ENCODE peak calls at places on chromosomes 16 and 17, in ten cellular contexts. X is A673; V is CD8-positive, alpha-beta T cell; L is PC-3; E is OCI-LY7; U is thoracic aorta; D is lung; T is GM23338; I is esophagus squamous epithelium; H is PC-9. R is an unnamed sample. For H3K4me1, the result is how much of the 10 kb centered on the place peaks cover.

GRCh38 chr16:9072806-9073341 is 18.6 kb upstream of the HAPSTR1 start:
- DNase-seq in U (no peak), D (no peak), V (no peak), X (no peak), I (no peak), E (peak), L (peak), H (peak), T (no peak), R (no peak)

GRCh38 chr16:35463358-35463757 is 2003.9 kb downstream of the TP53TG3F start:
- DNase-seq in L (no peak), U (no peak), D (no peak), T (no peak), I (no peak), X (no peak), H (no peak), V (no peak), E (no peak), R (no peak)

GRCh38 chr17:73387746-73388577 is 76.2 kb upstream of the CDC42EP4 start:
- DNase-seq in D (no peak), X (peak), H (no peak), T (peak), V (no peak), U (no peak), E (no peak), I (no peak), L (no peak), R (peak)

GRCh38 chr16:54284319-54284930 is 2.2 kb downstream of the IRX3 start:
- DNase-seq in U (no peak), T (peak), E (no peak), D (no peak), V (no peak), X (no peak), L (no peak), H (peak), I (no peak), R (peak)

GRCh38 chr17:82632461-82632860 is 15.8 kb downstream of the WDR45B start:
- DNase-seq in V (no peak), L (no peak), X (no peak), U (no peak), I (no peak), T (no peak), E (no peak), H (no peak), D (no peak), R (peak)

GRCh38 chr16:28313587-28313986 is 21.3 kb downstream of the SBK1 start:
- DNase-seq in T (no peak), V (no peak), X (no peak), H (no peak), I (no peak), L (no peak), E (no peak), U (no peak), D (no peak), R (no peak)

GRCh38 chr17:56206351-56206750 is 53.1 kb downstream of the ANKFN1 start:
- DNase-seq in U (no peak), E (no peak), T (no peak), L (no peak), I (no peak), H (no peak), D (no peak), X (no peak), V (no peak), R (no peak)

GRCh38 chr17:66129759-66130158 is 62.2 kb downstream of the CEP112 start:
- DNase-seq in X (no peak), L (no peak), H (no peak), D (no peak), I (no peak), T (no peak), E (no peak), V (no peak), U (no peak), R (no peak)

GRCh38 chr16:70695351-70696070 is 9.7 kb upstream of the MTSS2 start:
- DNase-seq in E (peak), H (peak), I (no peak), D (peak), L (peak), X (no peak), U (no peak), T (peak), V (peak), R (no peak)

GRCh38 chr17:79617740-79618382 is 7.0 kb upstream of the RBFOX3 start:
- DNase-seq in D (no peak), I (no peak), U (no peak), T (no peak), X (no peak), V (no peak), L (no peak), H (no peak), E (no peak), R (peak)

GRCh38 chr17:4969551-4970231 is 2.1 kb upstream of the SPAG7 start:
- DNase-seq in V (no peak), D (no peak), L (no peak), I (no peak), E (no peak), X (no peak), H (no peak), T (no peak), U (no peak), R (peak)

GRCh38 chr17:17770371-17771059 is 66.3 kb downstream of the SREBF1 start:
- DNase-seq in U (no peak), L (no peak), T (no peak), D (no peak), V (no peak), X (no peak), E (no peak), H (no peak), I (no peak), R (peak)

GRCh38 chr17:30433514-30433913 is 43.7 kb upstream of the GOSR1 start:
- DNase-seq in T (no peak), D (peak), V (no peak), I (no peak), L (peak), X (peak), H (peak), U (no peak), E (no peak), R (no peak)

GRCh38 chr17:14316131-14316854 is 15.4 kb downstream of the HS3ST3B1 start:
- DNase-seq in V (no peak), L (no peak), I (no peak), H (no peak), U (no peak), X (no peak), E (no peak), T (no peak), D (no peak), R (no peak)

GRCh38 chr16:63361032-63361624 is 1324.9 kb upstream of the CDH8 start:
- DNase-seq in V (no peak), I (no peak), U (no peak), L (peak), T (peak), D (no peak), H (no peak), X (peak), E (peak), R (no peak)

GRCh38 chr17:77453613-77454559 is 313.1 kb downstream of the SEC14L1 start:
- DNase-seq in X (no peak), U (no peak), L (no peak), I (no peak), E (peak), H (no peak), D (no peak), V (peak), T (no peak), R (no peak)

GRCh38 chr17:73643012-73643845 is 1.0 kb downstream of the SDK2 start:
- DNase-seq in T (peak), V (no peak), H (no peak), E (no peak), U (no peak), X (peak), I (no peak), D (no peak), L (peak), R (peak)

GRCh38 chr16:22117666-22118065 is 25.3 kb downstream of the VWA3A start:
- DNase-seq in U (no peak), H (no peak), L (peak), T (no peak), V (no peak), X (peak), I (no peak), E (no peak), D (no peak), R (no peak)

GRCh38 chr16:28863929-28864886 is 565 bp downstream of the SH2B1 start:
- DNase-seq in E (no peak), V (peak), H (peak), U (no peak), D (no peak), T (peak), I (no peak), L (no peak), X (no peak), R (no peak)

GRCh38 chr17:2749058-2749783 is at the start of gene CCDC92B:
- DNase-seq in L (no peak), E (no peak), V (no peak), T (peak), D (no peak), I (no peak), X (no peak), U (no peak), H (no peak), R (no peak)

GRCh38 chr16:31869511-31870201 is 4.0 kb upstream of the ZNF267 start:
- DNase-seq in D (peak), U (no peak), H (peak), E (peak), I (no peak), L (peak), V (peak), T (peak), X (peak), R (peak)

GRCh38 chr17:51119415-51120356 is 982 bp downstream of the SPAG9 start:
- DNase-seq in H (peak), D (peak), X (peak), L (peak), T (peak), E (peak), U (no peak), I (no peak), V (peak), R (peak)

GRCh38 chr17:48030531-48030930 is 7.1 kb downstream of the COPZ2 start:
- DNase-seq in E (no peak), T (no peak), D (no peak), V (no peak), H (no peak), X (no peak), U (no peak), I (no peak), L (no peak), R (no peak)

GRCh38 chr17:66357037-66357436 is 54.6 kb downstream of the PRKCA start:
- DNase-seq in L (peak), I (no peak), U (no peak), V (no peak), D (no peak), E (no peak), H (no peak), X (no peak), T (no peak), R (no peak)

GRCh38 chr17:45820052-45820780 is 24.5 kb upstream of the SPPL2C start:
- DNase-seq in I (no peak), V (no peak), H (no peak), U (no peak), X (no peak), L (no peak), E (no peak), D (no peak), T (no peak), R (no peak)

GRCh38 chr16:67663151-67663876 is 2.6 kb downstream of the PARD6A start:
- DNase-seq in E (peak), I (no peak), T (peak), D (no peak), L (no peak), X (peak), H (no peak), U (no peak), V (peak), R (peak)

GRCh38 chr16:75319513-75320401 is 68.3 kb upstream of the BCAR1 start:
- DNase-seq in H (no peak), L (peak), I (no peak), T (no peak), V (no peak), E (peak), D (no peak), U (no peak), X (no peak), R (no peak)

GRCh38 chr17:13756763-13757162 is 155.0 kb upstream of the HS3ST3A1 start:
- DNase-seq in D (no peak), X (no peak), L (no peak), V (no peak), I (no peak), T (no peak), E (no peak), U (no peak), H (no peak), R (no peak)

GRCh38 chr16:85582177-85582888 is 30.8 kb upstream of the GSE1 start:
- DNase-seq in V (no peak), I (no peak), L (no peak), D (no peak), H (no peak), U (no peak), X (peak), E (no peak), T (no peak), R (no peak)

GRCh38 chr17:16940116-16940881 is 31.6 kb downstream of the TNFRSF13B start:
- DNase-seq in U (no peak), H (no peak), X (peak), E (no peak), D (no peak), T (peak), I (no peak), L (no peak), V (no peak), R (peak)

GRCh38 chr17:41917192-41917591 is 1.6 kb downstream of the ACLY start:
- DNase-seq in V (no peak), L (peak), I (no peak), T (no peak), H (no peak), U (no peak), E (no peak), X (no peak), D (no peak), R (no peak)

GRCh38 chr17:78154903-78155811 is 9.0 kb downstream of the C17orf99 start:
- DNase-seq in T (no peak), U (no peak), H (no peak), X (no peak), E (peak), I (no peak), D (no peak), V (no peak), L (no peak), R (no peak)

GRCh38 chr17:49223517-49224197 is 6.9 kb downstream of the PHOSPHO1 start:
- DNase-seq in X (peak), V (peak), H (peak), T (peak), L (peak), E (peak), U (no peak), D (peak), I (no peak), R (peak)

GRCh38 chr17:72432143-72432604 is 311.4 kb downstream of the SOX9 start:
- DNase-seq in L (no peak), D (no peak), H (no peak), T (no peak), E (no peak), X (peak), I (no peak), U (no peak), V (no peak), R (no peak)

GRCh38 chr17:59311051-59311468 is 20.4 kb upstream of the YPEL2 start:
- DNase-seq in H (peak), T (peak), L (peak), E (peak), I (no peak), V (peak), X (peak), U (no peak), D (peak), R (no peak)
- TF ChIP-seq CTCF in H (peak), T (peak), L (peak), E (peak), I (peak), V (peak), X (peak), U (peak), D (peak), R (peak)

GRCh38 chr16:71708696-71709095 is 15.8 kb downstream of the PHLPP2 start:
- DNase-seq in E (no peak), T (no peak), V (no peak), X (no peak), D (no peak), H (no peak), L (no peak), U (no peak), I (no peak), R (no peak)

GRCh38 chr16:71711789-71712188 is 12.7 kb downstream of the PHLPP2 start:
- DNase-seq in T (peak), E (no peak), X (no peak), D (no peak), I (no peak), U (no peak), L (no peak), V (no peak), H (no peak), R (no peak)

GRCh38 chr16:71703324-71703723 is 21.2 kb downstream of the PHLPP2 start:
- DNase-seq in D (no peak), U (no peak), T (no peak), H (no peak), X (no peak), L (no peak), I (no peak), E (no peak), V (no peak), R (no peak)

GRCh38 chr16:71709231-71709781 is 15.2 kb downstream of the PHLPP2 start:
- DNase-seq in X (peak), H (peak), L (peak), I (no peak), T (no peak), E (no peak), V (no peak), D (no peak), U (no peak), R (no peak)

DNA sequence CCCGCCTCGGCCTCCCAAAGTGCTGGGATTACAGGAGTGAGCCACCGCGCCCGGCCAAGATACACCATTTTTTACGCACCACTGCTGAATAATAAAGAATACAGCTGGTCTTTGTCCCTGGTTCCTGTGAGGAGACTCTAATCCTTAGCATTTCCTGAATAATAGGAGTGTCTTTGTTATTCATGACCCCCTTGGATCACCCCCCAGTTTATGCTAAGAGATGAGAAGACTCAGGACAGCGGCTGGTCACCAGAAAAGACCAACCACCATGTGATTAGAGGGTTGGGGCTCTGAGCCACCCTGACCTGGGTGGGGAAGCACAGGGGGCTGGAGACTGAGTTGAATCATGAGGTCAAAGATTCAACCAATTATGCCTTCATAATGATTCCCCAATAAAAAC is 17.3 kb downstream of the PHLPP2 start:
- DNase-seq in H (no peak), U (no peak), X (peak), E (no peak), D (no peak), T (peak), V (no peak), L (no peak), I (no peak), R (no peak)
- H3K4me1 ChIP-seq in H (under half), U (under half), X (under half), E (under half), D (under half), T (under half), V (under half), L (under half), I (under half), R (under half)

DNA sequence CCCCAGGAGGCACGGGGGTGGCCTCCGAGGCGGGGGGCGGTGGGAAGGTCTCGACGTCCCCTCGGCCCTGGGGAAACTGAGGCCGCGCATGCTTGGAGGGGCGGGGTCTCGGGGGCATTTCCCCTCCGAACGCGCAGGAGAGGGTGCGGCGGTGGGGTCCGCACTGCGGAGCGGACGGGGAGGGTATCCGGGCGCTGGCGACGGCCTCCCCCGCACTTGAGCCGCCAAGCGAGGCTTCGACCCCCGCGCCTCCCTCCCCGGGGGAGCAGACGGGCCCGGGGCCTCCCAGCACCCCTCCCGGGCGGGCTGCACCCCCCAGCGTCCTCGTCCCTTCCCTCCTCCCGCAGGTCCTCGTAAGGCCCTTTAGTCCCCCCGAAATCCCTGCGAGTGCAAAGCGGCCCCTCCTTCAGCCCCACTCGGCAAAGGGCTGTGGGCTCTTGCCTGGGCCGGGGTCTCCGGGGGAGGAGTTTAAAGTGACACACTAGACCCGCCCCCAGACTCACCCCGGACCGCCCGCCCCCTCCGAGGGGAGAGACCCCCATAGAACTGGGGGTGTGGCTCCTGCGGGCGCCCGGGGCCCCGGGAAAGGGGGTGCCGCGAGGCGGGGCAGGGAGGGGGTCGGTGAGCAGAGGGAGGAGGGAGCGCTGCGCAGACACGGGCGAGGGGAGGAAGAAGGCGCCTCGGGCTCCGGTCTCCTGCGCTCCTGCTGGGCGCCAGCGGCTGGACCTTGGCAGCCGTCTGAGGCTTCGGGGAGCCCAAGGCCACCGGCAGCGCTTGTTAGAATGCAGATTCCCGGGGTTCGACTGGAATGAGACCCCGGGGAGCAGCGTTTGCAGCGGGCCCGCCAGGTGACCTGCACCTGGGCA is 642 bp downstream of the BAIAP3 start:
- DNase-seq in T (peak), U (no peak), X (no peak), D (no peak), V (no peak), I (no peak), E (no peak), H (no peak), L (no peak), R (no peak)
- TF ChIP-seq CTCF in T (no peak), U (no peak), X (no peak), D (no peak), V (no peak), I (no peak), E (no peak), H (no peak), L (no peak), R (no peak)

GRCh38 chr16:87795336-87795735 is 29.6 kb upstream of the KLHDC4 start:
- DNase-seq in X (no peak), D (no peak), E (no peak), T (no peak), I (no peak), H (no peak), L (no peak), U (no peak), V (no peak), R (no peak)
- H3K4me1 ChIP-seq in X (under half), D (under half), E (under half), T (under half), I (under half), H (under half), L (under half), U (under half), V (under half), R (under half)

GRCh38 chr16:4350787-4351659 is at the start of gene PAM16:
- DNase-seq in E (peak), T (peak), H (peak), U (peak), I (peak), V (peak), L (peak), D (peak), X (peak), R (peak)
- TF ChIP-seq CTCF in E (peak), T (no peak), H (no peak), U (no peak), I (no peak), V (no peak), L (no peak), D (no peak), X (peak), R (no peak)

DNA sequence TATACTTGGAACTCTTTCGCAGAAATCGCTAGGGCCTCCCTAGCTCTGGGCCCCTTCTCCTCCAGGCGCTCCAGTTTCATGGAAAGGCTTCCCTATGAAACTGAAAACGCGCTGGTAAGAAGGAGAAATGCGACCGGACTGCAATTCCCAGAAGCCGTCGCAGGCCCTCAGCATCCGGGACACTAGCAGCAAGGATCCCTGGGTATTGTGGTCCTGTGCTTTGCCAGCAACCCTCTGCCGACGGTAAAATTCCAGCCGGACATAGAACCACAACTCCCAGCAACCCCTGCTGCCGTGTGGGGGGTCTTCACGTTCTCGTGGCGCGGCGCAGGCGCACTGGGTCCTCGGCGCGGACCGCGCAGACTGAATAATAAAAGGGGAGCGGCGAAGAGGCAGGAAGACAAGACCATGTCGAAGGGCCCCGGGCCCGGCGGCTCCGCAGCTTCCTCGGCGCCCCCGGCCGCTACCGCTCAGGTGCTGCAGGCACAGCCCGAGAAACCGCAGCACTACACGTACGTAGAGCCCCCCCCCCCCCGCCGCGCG is at the start of gene UNK:
- DNase-seq in U (peak), T (peak), L (peak), E (peak), D (peak), X (peak), I (peak), V (peak), H (peak), R (peak)
- H3K4me1 ChIP-seq in U (half or more), T (under half), L (under half), E (half or more), D (under half), X (under half), I (under half), V (under half), H (half or more), R (under half)

R was measured in kidney.